ENCODE peak calls at places on chromosome 4, in six cellular contexts. One of them, this sample, is unnamed.

GRCh38 chr4:77073106-77073858 is 2.5 kb downstream of the CCNI start:
- DNase-seq in stimulated activated CD4-positive, alpha-beta T cell treated with anti-CD3 and anti-CD28 coated beads, Interleukin-1b, Interleukin-23, amount 100 ng/mL, for 4 hours: no peak
- DNase-seq in ovary: no peak
- DNase-seq in activated CD4-positive, alpha-beta T cell treated with anti-CD3 and anti-CD28 coated beads, Interleukin-2, amount 50 U/mL, for 4 hours: no peak
- DNase-seq in activated CD4-positive, CD25-positive, alpha-beta regulatory T cell treated with anti-CD3 and anti-CD28 coated beads, Interleukin-2, amount 50 U/mL, for 72 hours: no peak
- DNase-seq in retinal pigment epithelial cell: no peak
- DNase-seq in this sample: no peak

GRCh38 chr4:1591107-1591506 is 93.0 kb downstream of the FAM53A start:
- DNase-seq in stimulated activated CD4-positive, alpha-beta T cell treated with anti-CD3 and anti-CD28 coated beads, Interleukin-1b, Interleukin-23, amount 100 ng/mL, for 4 hours: no peak
- DNase-seq in ovary: no peak
- DNase-seq in activated CD4-positive, alpha-beta T cell treated with anti-CD3 and anti-CD28 coated beads, Interleukin-2, amount 50 U/mL, for 4 hours: no peak
- DNase-seq in activated CD4-positive, CD25-positive, alpha-beta regulatory T cell treated with anti-CD3 and anti-CD28 coated beads, Interleukin-2, amount 50 U/mL, for 72 hours: no peak
- DNase-seq in retinal pigment epithelial cell: no peak
- DNase-seq in this sample: no peak

GRCh38 chr4:104966349-104967033 is 180.2 kb upstream of the TET2 start:
- DNase-seq in stimulated activated CD4-positive, alpha-beta T cell treated with anti-CD3 and anti-CD28 coated beads, Interleukin-1b, Interleukin-23, amount 100 ng/mL, for 4 hours: no peak
- DNase-seq in ovary: no peak
- DNase-seq in activated CD4-positive, alpha-beta T cell treated with anti-CD3 and anti-CD28 coated beads, Interleukin-2, amount 50 U/mL, for 4 hours: no peak
- DNase-seq in activated CD4-positive, CD25-positive, alpha-beta regulatory T cell treated with anti-CD3 and anti-CD28 coated beads, Interleukin-2, amount 50 U/mL, for 72 hours: no peak
- DNase-seq in retinal pigment epithelial cell: no peak
- DNase-seq in this sample: no peak

GRCh38 chr4:97498875-97499274 is 644.4 kb downstream of the STPG2 start:
- DNase-seq in stimulated activated CD4-positive, alpha-beta T cell treated with anti-CD3 and anti-CD28 coated beads, Interleukin-1b, Interleukin-23, amount 100 ng/mL, for 4 hours: no peak
- DNase-seq in ovary: no peak
- DNase-seq in activated CD4-positive, alpha-beta T cell treated with anti-CD3 and anti-CD28 coated beads, Interleukin-2, amount 50 U/mL, for 4 hours: no peak
- DNase-seq in activated CD4-positive, CD25-positive, alpha-beta regulatory T cell treated with anti-CD3 and anti-CD28 coated beads, Interleukin-2, amount 50 U/mL, for 72 hours: no peak
- DNase-seq in retinal pigment epithelial cell: peak
- DNase-seq in this sample: no peak

GRCh38 chr4:178523038-178523437 is 1080.8 kb upstream of the AGA start:
- DNase-seq in stimulated activated CD4-positive, alpha-beta T cell treated with anti-CD3 and anti-CD28 coated beads, Interleukin-1b, Interleukin-23, amount 100 ng/mL, for 4 hours: no peak
- DNase-seq in ovary: no peak
- DNase-seq in activated CD4-positive, alpha-beta T cell treated with anti-CD3 and anti-CD28 coated beads, Interleukin-2, amount 50 U/mL, for 4 hours: no peak
- DNase-seq in activated CD4-positive, CD25-positive, alpha-beta regulatory T cell treated with anti-CD3 and anti-CD28 coated beads, Interleukin-2, amount 50 U/mL, for 72 hours: no peak
- DNase-seq in retinal pigment epithelial cell: no peak
- DNase-seq in this sample: no peak

GRCh38 chr4:159103406-159104131 is 690 bp downstream of the RAPGEF2 start:
- DNase-seq in stimulated activated CD4-positive, alpha-beta T cell treated with anti-CD3 and anti-CD28 coated beads, Interleukin-1b, Interleukin-23, amount 100 ng/mL, for 4 hours: no peak
- DNase-seq in ovary: peak
- DNase-seq in activated CD4-positive, alpha-beta T cell treated with anti-CD3 and anti-CD28 coated beads, Interleukin-2, amount 50 U/mL, for 4 hours: peak
- DNase-seq in activated CD4-positive, CD25-positive, alpha-beta regulatory T cell treated with anti-CD3 and anti-CD28 coated beads, Interleukin-2, amount 50 U/mL, for 72 hours: peak
- DNase-seq in retinal pigment epithelial cell: no peak
- DNase-seq in this sample: no peak

GRCh38 chr4:40301592-40301991 is 33.5 kb upstream of the CHRNA9 start:
- DNase-seq in stimulated activated CD4-positive, alpha-beta T cell treated with anti-CD3 and anti-CD28 coated beads, Interleukin-1b, Interleukin-23, amount 100 ng/mL, for 4 hours: no peak
- DNase-seq in ovary: no peak
- DNase-seq in activated CD4-positive, alpha-beta T cell treated with anti-CD3 and anti-CD28 coated beads, Interleukin-2, amount 50 U/mL, for 4 hours: peak
- DNase-seq in activated CD4-positive, CD25-positive, alpha-beta regulatory T cell treated with anti-CD3 and anti-CD28 coated beads, Interleukin-2, amount 50 U/mL, for 72 hours: peak
- DNase-seq in retinal pigment epithelial cell: no peak
- DNase-seq in this sample: no peak

GRCh38 chr4:25367004-25367621 is 9.9 kb upstream of the ANAPC4 start:
- DNase-seq in stimulated activated CD4-positive, alpha-beta T cell treated with anti-CD3 and anti-CD28 coated beads, Interleukin-1b, Interleukin-23, amount 100 ng/mL, for 4 hours: no peak
- DNase-seq in ovary: no peak
- DNase-seq in activated CD4-positive, alpha-beta T cell treated with anti-CD3 and anti-CD28 coated beads, Interleukin-2, amount 50 U/mL, for 4 hours: no peak
- DNase-seq in activated CD4-positive, CD25-positive, alpha-beta regulatory T cell treated with anti-CD3 and anti-CD28 coated beads, Interleukin-2, amount 50 U/mL, for 72 hours: no peak
- DNase-seq in retinal pigment epithelial cell: no peak
- DNase-seq in this sample: no peak

GRCh38 chr4:84069119-84069518 is 430.0 kb downstream of the NKX6-1 start:
- DNase-seq in stimulated activated CD4-positive, alpha-beta T cell treated with anti-CD3 and anti-CD28 coated beads, Interleukin-1b, Interleukin-23, amount 100 ng/mL, for 4 hours: no peak
- DNase-seq in ovary: no peak
- DNase-seq in activated CD4-positive, alpha-beta T cell treated with anti-CD3 and anti-CD28 coated beads, Interleukin-2, amount 50 U/mL, for 4 hours: no peak
- DNase-seq in activated CD4-positive, CD25-positive, alpha-beta regulatory T cell treated with anti-CD3 and anti-CD28 coated beads, Interleukin-2, amount 50 U/mL, for 72 hours: no peak
- DNase-seq in retinal pigment epithelial cell: no peak
- DNase-seq in this sample: no peak

GRCh38 chr4:77432702-77433101 is 172.9 kb upstream of the CXCL13 start:
- DNase-seq in stimulated activated CD4-positive, alpha-beta T cell treated with anti-CD3 and anti-CD28 coated beads, Interleukin-1b, Interleukin-23, amount 100 ng/mL, for 4 hours: no peak
- DNase-seq in ovary: no peak
- DNase-seq in activated CD4-positive, alpha-beta T cell treated with anti-CD3 and anti-CD28 coated beads, Interleukin-2, amount 50 U/mL, for 4 hours: no peak
- DNase-seq in activated CD4-positive, CD25-positive, alpha-beta regulatory T cell treated with anti-CD3 and anti-CD28 coated beads, Interleukin-2, amount 50 U/mL, for 72 hours: no peak
- DNase-seq in retinal pigment epithelial cell: no peak
- DNase-seq in this sample: no peak

GRCh38 chr4:175641053-175641452 is 171.0 kb downstream of the GPM6A start:
- DNase-seq in stimulated activated CD4-positive, alpha-beta T cell treated with anti-CD3 and anti-CD28 coated beads, Interleukin-1b, Interleukin-23, amount 100 ng/mL, for 4 hours: no peak
- DNase-seq in ovary: no peak
- DNase-seq in activated CD4-positive, alpha-beta T cell treated with anti-CD3 and anti-CD28 coated beads, Interleukin-2, amount 50 U/mL, for 4 hours: no peak
- DNase-seq in activated CD4-positive, CD25-positive, alpha-beta regulatory T cell treated with anti-CD3 and anti-CD28 coated beads, Interleukin-2, amount 50 U/mL, for 72 hours: no peak
- DNase-seq in retinal pigment epithelial cell: no peak
- DNase-seq in this sample: no peak

GRCh38 chr4:38382492-38382891 is 281.5 kb upstream of the KLF3 start:
- DNase-seq in stimulated activated CD4-positive, alpha-beta T cell treated with anti-CD3 and anti-CD28 coated beads, Interleukin-1b, Interleukin-23, amount 100 ng/mL, for 4 hours: no peak
- DNase-seq in ovary: no peak
- DNase-seq in activated CD4-positive, alpha-beta T cell treated with anti-CD3 and anti-CD28 coated beads, Interleukin-2, amount 50 U/mL, for 4 hours: no peak
- DNase-seq in activated CD4-positive, CD25-positive, alpha-beta regulatory T cell treated with anti-CD3 and anti-CD28 coated beads, Interleukin-2, amount 50 U/mL, for 72 hours: no peak
- DNase-seq in retinal pigment epithelial cell: no peak
- DNase-seq in this sample: peak

GRCh38 chr4:801436-802124 is 24.3 kb downstream of the CPLX1 start:
- DNase-seq in stimulated activated CD4-positive, alpha-beta T cell treated with anti-CD3 and anti-CD28 coated beads, Interleukin-1b, Interleukin-23, amount 100 ng/mL, for 4 hours: no peak
- DNase-seq in ovary: no peak
- DNase-seq in activated CD4-positive, alpha-beta T cell treated with anti-CD3 and anti-CD28 coated beads, Interleukin-2, amount 50 U/mL, for 4 hours: no peak
- DNase-seq in activated CD4-positive, CD25-positive, alpha-beta regulatory T cell treated with anti-CD3 and anti-CD28 coated beads, Interleukin-2, amount 50 U/mL, for 72 hours: no peak
- DNase-seq in retinal pigment epithelial cell: no peak
- DNase-seq in this sample: no peak

GRCh38 chr4:139858436-139859225 is 193.0 kb downstream of the MGST2 start:
- DNase-seq in stimulated activated CD4-positive, alpha-beta T cell treated with anti-CD3 and anti-CD28 coated beads, Interleukin-1b, Interleukin-23, amount 100 ng/mL, for 4 hours: no peak
- DNase-seq in ovary: no peak
- DNase-seq in activated CD4-positive, alpha-beta T cell treated with anti-CD3 and anti-CD28 coated beads, Interleukin-2, amount 50 U/mL, for 4 hours: no peak
- DNase-seq in activated CD4-positive, CD25-positive, alpha-beta regulatory T cell treated with anti-CD3 and anti-CD28 coated beads, Interleukin-2, amount 50 U/mL, for 72 hours: no peak
- DNase-seq in retinal pigment epithelial cell: no peak
- DNase-seq in this sample: no peak

GRCh38 chr4:153207027-153207426 is 2.8 kb downstream of the TRIM2 start:
- DNase-seq in stimulated activated CD4-positive, alpha-beta T cell treated with anti-CD3 and anti-CD28 coated beads, Interleukin-1b, Interleukin-23, amount 100 ng/mL, for 4 hours: no peak
- DNase-seq in ovary: no peak
- DNase-seq in activated CD4-positive, alpha-beta T cell treated with anti-CD3 and anti-CD28 coated beads, Interleukin-2, amount 50 U/mL, for 4 hours: no peak
- DNase-seq in activated CD4-positive, CD25-positive, alpha-beta regulatory T cell treated with anti-CD3 and anti-CD28 coated beads, Interleukin-2, amount 50 U/mL, for 72 hours: no peak
- DNase-seq in retinal pigment epithelial cell: no peak
- DNase-seq in this sample: no peak

GRCh38 chr4:141127884-141128283 is 5.4 kb downstream of the RNF150 start:
- DNase-seq in stimulated activated CD4-positive, alpha-beta T cell treated with anti-CD3 and anti-CD28 coated beads, Interleukin-1b, Interleukin-23, amount 100 ng/mL, for 4 hours: no peak
- DNase-seq in ovary: no peak
- DNase-seq in activated CD4-positive, alpha-beta T cell treated with anti-CD3 and anti-CD28 coated beads, Interleukin-2, amount 50 U/mL, for 4 hours: no peak
- DNase-seq in activated CD4-positive, CD25-positive, alpha-beta regulatory T cell treated with anti-CD3 and anti-CD28 coated beads, Interleukin-2, amount 50 U/mL, for 72 hours: no peak
- DNase-seq in retinal pigment epithelial cell: no peak
- DNase-seq in this sample: no peak

GRCh38 chr4:106266201-106266600 is 49.8 kb downstream of the TBCK start:
- DNase-seq in stimulated activated CD4-positive, alpha-beta T cell treated with anti-CD3 and anti-CD28 coated beads, Interleukin-1b, Interleukin-23, amount 100 ng/mL, for 4 hours: no peak
- DNase-seq in ovary: no peak
- DNase-seq in activated CD4-positive, alpha-beta T cell treated with anti-CD3 and anti-CD28 coated beads, Interleukin-2, amount 50 U/mL, for 4 hours: no peak
- DNase-seq in activated CD4-positive, CD25-positive, alpha-beta regulatory T cell treated with anti-CD3 and anti-CD28 coated beads, Interleukin-2, amount 50 U/mL, for 72 hours: no peak
- DNase-seq in retinal pigment epithelial cell: no peak
- DNase-seq in this sample: no peak

GRCh38 chr4:70315928-70316327 is 18.9 kb upstream of the CABS1 start:
- DNase-seq in stimulated activated CD4-positive, alpha-beta T cell treated with anti-CD3 and anti-CD28 coated beads, Interleukin-1b, Interleukin-23, amount 100 ng/mL, for 4 hours: no peak
- DNase-seq in ovary: no peak
- DNase-seq in activated CD4-positive, alpha-beta T cell treated with anti-CD3 and anti-CD28 coated beads, Interleukin-2, amount 50 U/mL, for 4 hours: no peak
- DNase-seq in activated CD4-positive, CD25-positive, alpha-beta regulatory T cell treated with anti-CD3 and anti-CD28 coated beads, Interleukin-2, amount 50 U/mL, for 72 hours: no peak
- DNase-seq in retinal pigment epithelial cell: no peak
- DNase-seq in this sample: no peak

GRCh38 chr4:1576961-1577814 is 106.9 kb downstream of the FAM53A start:
- DNase-seq in stimulated activated CD4-positive, alpha-beta T cell treated with anti-CD3 and anti-CD28 coated beads, Interleukin-1b, Interleukin-23, amount 100 ng/mL, for 4 hours: no peak
- DNase-seq in ovary: no peak
- DNase-seq in activated CD4-positive, alpha-beta T cell treated with anti-CD3 and anti-CD28 coated beads, Interleukin-2, amount 50 U/mL, for 4 hours: no peak
- DNase-seq in activated CD4-positive, CD25-positive, alpha-beta regulatory T cell treated with anti-CD3 and anti-CD28 coated beads, Interleukin-2, amount 50 U/mL, for 72 hours: no peak
- DNase-seq in retinal pigment epithelial cell: no peak
- DNase-seq in this sample: no peak

GRCh38 chr4:59341506-59341905 is 1858.6 kb upstream of the ADGRL3 start:
- DNase-seq in stimulated activated CD4-positive, alpha-beta T cell treated with anti-CD3 and anti-CD28 coated beads, Interleukin-1b, Interleukin-23, amount 100 ng/mL, for 4 hours: no peak
- DNase-seq in ovary: no peak
- DNase-seq in activated CD4-positive, alpha-beta T cell treated with anti-CD3 and anti-CD28 coated beads, Interleukin-2, amount 50 U/mL, for 4 hours: no peak
- DNase-seq in activated CD4-positive, CD25-positive, alpha-beta regulatory T cell treated with anti-CD3 and anti-CD28 coated beads, Interleukin-2, amount 50 U/mL, for 72 hours: no peak
- DNase-seq in retinal pigment epithelial cell: no peak
- DNase-seq in this sample: no peak

GRCh38 chr4:98094118-98094517 is 49.2 kb downstream of the STPG2 start:
- DNase-seq in stimulated activated CD4-positive, alpha-beta T cell treated with anti-CD3 and anti-CD28 coated beads, Interleukin-1b, Interleukin-23, amount 100 ng/mL, for 4 hours: no peak
- DNase-seq in ovary: no peak
- DNase-seq in activated CD4-positive, alpha-beta T cell treated with anti-CD3 and anti-CD28 coated beads, Interleukin-2, amount 50 U/mL, for 4 hours: no peak
- DNase-seq in activated CD4-positive, CD25-positive, alpha-beta regulatory T cell treated with anti-CD3 and anti-CD28 coated beads, Interleukin-2, amount 50 U/mL, for 72 hours: no peak
- DNase-seq in retinal pigment epithelial cell: no peak
- DNase-seq in this sample: no peak

GRCh38 chr4:146401274-146401673 is 120.5 kb downstream of the SLC10A7 start:
- DNase-seq in stimulated activated CD4-positive, alpha-beta T cell treated with anti-CD3 and anti-CD28 coated beads, Interleukin-1b, Interleukin-23, amount 100 ng/mL, for 4 hours: no peak
- DNase-seq in ovary: no peak
- DNase-seq in activated CD4-positive, alpha-beta T cell treated with anti-CD3 and anti-CD28 coated beads, Interleukin-2, amount 50 U/mL, for 4 hours: no peak
- DNase-seq in activated CD4-positive, CD25-positive, alpha-beta regulatory T cell treated with anti-CD3 and anti-CD28 coated beads, Interleukin-2, amount 50 U/mL, for 72 hours: no peak
- DNase-seq in retinal pigment epithelial cell: no peak
- DNase-seq in this sample: no peak

GRCh38 chr4:163544407-163545038 is 50.0 kb downstream of the TMA16 start:
- DNase-seq in stimulated activated CD4-positive, alpha-beta T cell treated with anti-CD3 and anti-CD28 coated beads, Interleukin-1b, Interleukin-23, amount 100 ng/mL, for 4 hours: peak
- DNase-seq in ovary: peak
- DNase-seq in activated CD4-positive, alpha-beta T cell treated with anti-CD3 and anti-CD28 coated beads, Interleukin-2, amount 50 U/mL, for 4 hours: peak
- DNase-seq in activated CD4-positive, CD25-positive, alpha-beta regulatory T cell treated with anti-CD3 and anti-CD28 coated beads, Interleukin-2, amount 50 U/mL, for 72 hours: peak
- DNase-seq in retinal pigment epithelial cell: no peak
- DNase-seq in this sample: peak

GRCh38 chr4:72857787-72858186 is 211.7 kb downstream of the COX18 start:
- DNase-seq in stimulated activated CD4-positive, alpha-beta T cell treated with anti-CD3 and anti-CD28 coated beads, Interleukin-1b, Interleukin-23, amount 100 ng/mL, for 4 hours: no peak
- DNase-seq in ovary: no peak
- DNase-seq in activated CD4-positive, alpha-beta T cell treated with anti-CD3 and anti-CD28 coated beads, Interleukin-2, amount 50 U/mL, for 4 hours: no peak
- DNase-seq in activated CD4-positive, CD25-positive, alpha-beta regulatory T cell treated with anti-CD3 and anti-CD28 coated beads, Interleukin-2, amount 50 U/mL, for 72 hours: no peak
- DNase-seq in retinal pigment epithelial cell: no peak
- DNase-seq in this sample: no peak

GRCh38 chr4:108155373-108155772 is 13.4 kb downstream of the LEF1 start:
- DNase-seq in stimulated activated CD4-positive, alpha-beta T cell treated with anti-CD3 and anti-CD28 coated beads, Interleukin-1b, Interleukin-23, amount 100 ng/mL, for 4 hours: no peak
- DNase-seq in ovary: no peak
- DNase-seq in activated CD4-positive, alpha-beta T cell treated with anti-CD3 and anti-CD28 coated beads, Interleukin-2, amount 50 U/mL, for 4 hours: peak
- DNase-seq in activated CD4-positive, CD25-positive, alpha-beta regulatory T cell treated with anti-CD3 and anti-CD28 coated beads, Interleukin-2, amount 50 U/mL, for 72 hours: no peak
- DNase-seq in retinal pigment epithelial cell: no peak
- DNase-seq in this sample: no peak

GRCh38 chr4:1403177-1403583 is 3.1 kb downstream of the NKX1-1 start:
- DNase-seq in stimulated activated CD4-positive, alpha-beta T cell treated with anti-CD3 and anti-CD28 coated beads, Interleukin-1b, Interleukin-23, amount 100 ng/mL, for 4 hours: no peak
- DNase-seq in ovary: no peak
- DNase-seq in activated CD4-positive, alpha-beta T cell treated with anti-CD3 and anti-CD28 coated beads, Interleukin-2, amount 50 U/mL, for 4 hours: no peak
- DNase-seq in activated CD4-positive, CD25-positive, alpha-beta regulatory T cell treated with anti-CD3 and anti-CD28 coated beads, Interleukin-2, amount 50 U/mL, for 72 hours: no peak
- DNase-seq in retinal pigment epithelial cell: no peak
- DNase-seq in this sample: no peak

GRCh38 chr4:105399535-105400161 is 74.2 kb downstream of the PPA2 start:
- DNase-seq in stimulated activated CD4-positive, alpha-beta T cell treated with anti-CD3 and anti-CD28 coated beads, Interleukin-1b, Interleukin-23, amount 100 ng/mL, for 4 hours: no peak
- DNase-seq in ovary: no peak
- DNase-seq in activated CD4-positive, alpha-beta T cell treated with anti-CD3 and anti-CD28 coated beads, Interleukin-2, amount 50 U/mL, for 4 hours: no peak
- DNase-seq in activated CD4-positive, CD25-positive, alpha-beta regulatory T cell treated with anti-CD3 and anti-CD28 coated beads, Interleukin-2, amount 50 U/mL, for 72 hours: no peak
- DNase-seq in retinal pigment epithelial cell: no peak
- DNase-seq in this sample: no peak

GRCh38 chr4:153547520-153547919 is 81.4 kb downstream of the TMEM131L start:
- DNase-seq in stimulated activated CD4-positive, alpha-beta T cell treated with anti-CD3 and anti-CD28 coated beads, Interleukin-1b, Interleukin-23, amount 100 ng/mL, for 4 hours: no peak
- DNase-seq in ovary: no peak
- DNase-seq in activated CD4-positive, alpha-beta T cell treated with anti-CD3 and anti-CD28 coated beads, Interleukin-2, amount 50 U/mL, for 4 hours: no peak
- DNase-seq in activated CD4-positive, CD25-positive, alpha-beta regulatory T cell treated with anti-CD3 and anti-CD28 coated beads, Interleukin-2, amount 50 U/mL, for 72 hours: no peak
- DNase-seq in retinal pigment epithelial cell: no peak
- DNase-seq in this sample: no peak

GRCh38 chr4:86448891-86449290 is 89.0 kb upstream of the MAPK10 start:
- DNase-seq in stimulated activated CD4-positive, alpha-beta T cell treated with anti-CD3 and anti-CD28 coated beads, Interleukin-1b, Interleukin-23, amount 100 ng/mL, for 4 hours: no peak
- DNase-seq in ovary: no peak
- DNase-seq in activated CD4-positive, alpha-beta T cell treated with anti-CD3 and anti-CD28 coated beads, Interleukin-2, amount 50 U/mL, for 4 hours: no peak
- DNase-seq in activated CD4-positive, CD25-positive, alpha-beta regulatory T cell treated with anti-CD3 and anti-CD28 coated beads, Interleukin-2, amount 50 U/mL, for 72 hours: no peak
- DNase-seq in retinal pigment epithelial cell: no peak
- DNase-seq in this sample: no peak

GRCh38 chr4:23857353-23857752 is 32.5 kb downstream of the PPARGC1A start:
- DNase-seq in stimulated activated CD4-positive, alpha-beta T cell treated with anti-CD3 and anti-CD28 coated beads, Interleukin-1b, Interleukin-23, amount 100 ng/mL, for 4 hours: no peak
- DNase-seq in ovary: no peak
- DNase-seq in activated CD4-positive, alpha-beta T cell treated with anti-CD3 and anti-CD28 coated beads, Interleukin-2, amount 50 U/mL, for 4 hours: no peak
- DNase-seq in activated CD4-positive, CD25-positive, alpha-beta regulatory T cell treated with anti-CD3 and anti-CD28 coated beads, Interleukin-2, amount 50 U/mL, for 72 hours: no peak
- DNase-seq in retinal pigment epithelial cell: no peak
- DNase-seq in this sample: no peak

GRCh38 chr4:117777721-117778120 is 256.6 kb upstream of the NDST3 start:
- DNase-seq in stimulated activated CD4-positive, alpha-beta T cell treated with anti-CD3 and anti-CD28 coated beads, Interleukin-1b, Interleukin-23, amount 100 ng/mL, for 4 hours: no peak
- DNase-seq in ovary: no peak
- DNase-seq in activated CD4-positive, alpha-beta T cell treated with anti-CD3 and anti-CD28 coated beads, Interleukin-2, amount 50 U/mL, for 4 hours: no peak
- DNase-seq in activated CD4-positive, CD25-positive, alpha-beta regulatory T cell treated with anti-CD3 and anti-CD28 coated beads, Interleukin-2, amount 50 U/mL, for 72 hours: no peak
- DNase-seq in retinal pigment epithelial cell: no peak
- DNase-seq in this sample: no peak

GRCh38 chr4:73021634-73022033 is 47.9 kb downstream of the COX18 start:
- DNase-seq in stimulated activated CD4-positive, alpha-beta T cell treated with anti-CD3 and anti-CD28 coated beads, Interleukin-1b, Interleukin-23, amount 100 ng/mL, for 4 hours: no peak
- DNase-seq in ovary: no peak
- DNase-seq in activated CD4-positive, alpha-beta T cell treated with anti-CD3 and anti-CD28 coated beads, Interleukin-2, amount 50 U/mL, for 4 hours: no peak
- DNase-seq in activated CD4-positive, CD25-positive, alpha-beta regulatory T cell treated with anti-CD3 and anti-CD28 coated beads, Interleukin-2, amount 50 U/mL, for 72 hours: no peak
- DNase-seq in retinal pigment epithelial cell: no peak
- DNase-seq in this sample: no peak

GRCh38 chr4:73895201-73896177 is 26.3 kb downstream of the CXCL1 start:
- DNase-seq in stimulated activated CD4-positive, alpha-beta T cell treated with anti-CD3 and anti-CD28 coated beads, Interleukin-1b, Interleukin-23, amount 100 ng/mL, for 4 hours: no peak
- DNase-seq in ovary: no peak
- DNase-seq in activated CD4-positive, alpha-beta T cell treated with anti-CD3 and anti-CD28 coated beads, Interleukin-2, amount 50 U/mL, for 4 hours: no peak
- DNase-seq in activated CD4-positive, CD25-positive, alpha-beta regulatory T cell treated with anti-CD3 and anti-CD28 coated beads, Interleukin-2, amount 50 U/mL, for 72 hours: no peak
- DNase-seq in retinal pigment epithelial cell: peak
- DNase-seq in this sample: no peak

GRCh38 chr4:77418333-77418732 is 187.3 kb upstream of the CXCL13 start:
- DNase-seq in stimulated activated CD4-positive, alpha-beta T cell treated with anti-CD3 and anti-CD28 coated beads, Interleukin-1b, Interleukin-23, amount 100 ng/mL, for 4 hours: no peak
- DNase-seq in ovary: no peak
- DNase-seq in activated CD4-positive, alpha-beta T cell treated with anti-CD3 and anti-CD28 coated beads, Interleukin-2, amount 50 U/mL, for 4 hours: no peak
- DNase-seq in activated CD4-positive, CD25-positive, alpha-beta regulatory T cell treated with anti-CD3 and anti-CD28 coated beads, Interleukin-2, amount 50 U/mL, for 72 hours: no peak
- DNase-seq in retinal pigment epithelial cell: no peak
- DNase-seq in this sample: no peak

GRCh38 chr4:8779371-8779988 is 92.2 kb downstream of the HMX1 start:
- DNase-seq in stimulated activated CD4-positive, alpha-beta T cell treated with anti-CD3 and anti-CD28 coated beads, Interleukin-1b, Interleukin-23, amount 100 ng/mL, for 4 hours: no peak
- DNase-seq in ovary: no peak
- DNase-seq in activated CD4-positive, alpha-beta T cell treated with anti-CD3 and anti-CD28 coated beads, Interleukin-2, amount 50 U/mL, for 4 hours: no peak
- DNase-seq in activated CD4-positive, CD25-positive, alpha-beta regulatory T cell treated with anti-CD3 and anti-CD28 coated beads, Interleukin-2, amount 50 U/mL, for 72 hours: no peak
- DNase-seq in retinal pigment epithelial cell: no peak
- DNase-seq in this sample: no peak

GRCh38 chr4:17324431-17324830 is 187.5 kb downstream of the QDPR start:
- DNase-seq in stimulated activated CD4-positive, alpha-beta T cell treated with anti-CD3 and anti-CD28 coated beads, Interleukin-1b, Interleukin-23, amount 100 ng/mL, for 4 hours: peak
- DNase-seq in ovary: peak
- DNase-seq in activated CD4-positive, alpha-beta T cell treated with anti-CD3 and anti-CD28 coated beads, Interleukin-2, amount 50 U/mL, for 4 hours: peak
- DNase-seq in activated CD4-positive, CD25-positive, alpha-beta regulatory T cell treated with anti-CD3 and anti-CD28 coated beads, Interleukin-2, amount 50 U/mL, for 72 hours: peak
- DNase-seq in retinal pigment epithelial cell: peak
- DNase-seq in this sample: peak

GRCh38 chr4:55545681-55546632 is 752 bp downstream of the CLOCK start:
- DNase-seq in stimulated activated CD4-positive, alpha-beta T cell treated with anti-CD3 and anti-CD28 coated beads, Interleukin-1b, Interleukin-23, amount 100 ng/mL, for 4 hours: peak
- DNase-seq in ovary: peak
- DNase-seq in activated CD4-positive, alpha-beta T cell treated with anti-CD3 and anti-CD28 coated beads, Interleukin-2, amount 50 U/mL, for 4 hours: peak
- DNase-seq in activated CD4-positive, CD25-positive, alpha-beta regulatory T cell treated with anti-CD3 and anti-CD28 coated beads, Interleukin-2, amount 50 U/mL, for 72 hours: peak
- DNase-seq in retinal pigment epithelial cell: no peak
- DNase-seq in this sample: peak

GRCh38 chr4:70714061-70714468 is 7.7 kb upstream of the RUFY3 start:
- DNase-seq in stimulated activated CD4-positive, alpha-beta T cell treated with anti-CD3 and anti-CD28 coated beads, Interleukin-1b, Interleukin-23, amount 100 ng/mL, for 4 hours: no peak
- DNase-seq in ovary: no peak
- DNase-seq in activated CD4-positive, alpha-beta T cell treated with anti-CD3 and anti-CD28 coated beads, Interleukin-2, amount 50 U/mL, for 4 hours: no peak
- DNase-seq in activated CD4-positive, CD25-positive, alpha-beta regulatory T cell treated with anti-CD3 and anti-CD28 coated beads, Interleukin-2, amount 50 U/mL, for 72 hours: no peak
- DNase-seq in retinal pigment epithelial cell: no peak
- DNase-seq in this sample: no peak